ENCODE peak calls at places on chromosomes 16 and 17, in eight cellular contexts. Y is NCI-H1105 treated with DMSO at 0.1 percent for 48 hours; K is C1 segment of cervical spinal cord; I is BE2C; L is NCI-H1417; A is left colon; S is activated naive CD4-positive, alpha-beta T cell; E is stimulated activated CD8-positive, alpha-beta memory T cell treated with anti-CD3 and anti-CD28 coated beads, Interleukin-15, amount 100 ng/mL, for 48 hours. T is an unnamed sample.
A peak's percentile ranks its signal among the peaks of the same experiment; 100 is the strongest.

GRCh38 chr17:82962163-82962720 is 117.2 kb upstream of the METRNL start:
- DNase-seq in I (no peak), K (no peak), Y (no peak), S (no peak), A (no peak), L (no peak), E (no peak), T (no peak)

GRCh38 chr16:84559311-84559932 is 55.0 kb upstream of the MEAK7 start:
- DNase-seq in A (peak; percentile 85), E (no peak), K (no peak), I (no peak), Y (peak; percentile 24), L (peak; percentile 60), S (no peak), T (no peak)

GRCh38 chr17:47800686-47801085 is 20.9 kb downstream of the OSBPL7 start:
- DNase-seq in L (no peak), K (no peak), I (no peak), E (no peak), S (no peak), Y (no peak), A (no peak), T (no peak)

GRCh38 chr16:84603115-84603816 is 14.6 kb downstream of the COTL1 start:
- DNase-seq in Y (no peak), A (peak; percentile 74), I (peak; percentile 53), E (no peak), L (no peak), K (no peak), S (no peak), T (no peak)

GRCh38 chr17:39001703-39002637 is 34.8 kb upstream of the FBXO47 start:
- DNase-seq in K (no peak), Y (no peak), S (no peak), L (no peak), I (no peak), A (peak; percentile 64), E (no peak), T (no peak)

GRCh38 chr16:23786964-23787571 is 32.2 kb downstream of the CHP2 start:
- DNase-seq in L (no peak), Y (no peak), I (no peak), S (no peak), K (no peak), E (no peak), A (no peak), T (no peak)

GRCh38 chr17:74972107-74972972 is at the start of gene HID1:
- DNase-seq in A (peak; percentile 71), K (no peak), L (peak; percentile 87), Y (peak; percentile 55), E (peak; percentile 56), I (peak; percentile 80), S (peak; percentile 50), T (peak; percentile 90)

GRCh38 chr17:19494961-19495806 is 38.5 kb upstream of the SLC47A1 start:
- DNase-seq in S (no peak), Y (no peak), A (no peak), I (no peak), L (no peak), K (no peak), E (no peak), T (no peak)

GRCh38 chr17:15408803-15409202 is 58.6 kb downstream of the CDRT4 start:
- DNase-seq in K (no peak), A (no peak), Y (no peak), I (no peak), L (no peak), S (no peak), E (no peak), T (no peak)

GRCh38 chr17:55770220-55770870 is 19.5 kb downstream of the PCTP start:
- DNase-seq in Y (peak; percentile 33), I (no peak), K (no peak), A (no peak), S (no peak), E (no peak), L (peak; percentile 46), T (peak; percentile 48)

GRCh38 chr17:61474934-61475333 is 22.7 kb downstream of the TBX4 start:
- DNase-seq in I (no peak), L (no peak), K (no peak), A (no peak), Y (no peak), S (no peak), E (no peak), T (no peak)

GRCh38 chr17:62309381-62309780 is 71.0 kb upstream of the EFCAB3 start:
- DNase-seq in L (no peak), E (no peak), I (no peak), S (no peak), A (no peak), Y (no peak), K (no peak), T (no peak)

GRCh38 chr17:64028874-64029464 is 8.5 kb upstream of the ICAM2 start:
- DNase-seq in E (peak; percentile 50), I (peak; percentile 71), K (no peak), A (no peak), Y (peak; percentile 18), S (no peak), L (peak; percentile 73), T (peak; percentile 65)

GRCh38 chr17:67891481-67892119 is 66.3 kb downstream of the BPTF start:
- DNase-seq in A (no peak), Y (peak; percentile 1), I (peak; percentile 67), K (no peak), S (no peak), E (no peak), L (peak; percentile 13), T (no peak)

GRCh38 chr16:27947696-27948095 is 115.8 kb downstream of the GSG1L start:
- DNase-seq in L (no peak), E (no peak), I (no peak), K (no peak), Y (no peak), A (no peak), S (no peak), T (no peak)

GRCh38 chr16:80804451-80805383 is at the start of gene CDYL2:
- DNase-seq in I (peak; percentile 7), A (no peak), E (peak; percentile 26), K (no peak), L (no peak), S (no peak), Y (no peak), T (peak; percentile 92)

GRCh38 chr16:66629856-66630255 is 25.4 kb downstream of the CMTM3 start:
- DNase-seq in I (no peak), Y (no peak), E (no peak), A (no peak), L (no peak), S (no peak), K (no peak), T (no peak)

GRCh38 chr16:2520784-2521577 is 810 bp downstream of the AMDHD2 start:
- DNase-seq in A (no peak), S (no peak), E (no peak), Y (no peak), L (no peak), I (no peak), K (no peak), T (peak; percentile 75)

GRCh38 chr17:79438936-79439335 is 171.9 kb downstream of the RBFOX3 start:
- DNase-seq in K (no peak), I (no peak), Y (no peak), A (no peak), L (no peak), S (no peak), E (no peak), T (no peak)

GRCh38 chr17:21288581-21289017 is 4.1 kb downstream of the MAP2K3 start:
- DNase-seq in S (no peak), A (no peak), L (no peak), E (no peak), I (no peak), Y (no peak), K (no peak), T (peak; percentile 58)

T was measured in GM13977.